ENCODE peak calls at places on chromosomes 3 and 15, in four cellular contexts. U is A549, E is transverse colon, D is sigmoid colon. M is an unnamed sample.

GRCh38 chr3:134013280-134013679 is 16.4 kb downstream of the SLCO2A1 start:
- DNase-seq in U (no peak), E (no peak), D (peak), M (no peak)

GRCh38 chr3:21901504-21901903 is 150.5 kb upstream of the ZNF385D start:
- DNase-seq in U (no peak), E (no peak), D (no peak), M (no peak)

GRCh38 chr3:27593173-27593572 is 109.0 kb upstream of the SLC4A7 start:
- DNase-seq in U (no peak), E (no peak), D (no peak), M (no peak)

GRCh38 chr15:57595011-57595866 is 3.5 kb downstream of the MYZAP start:
- DNase-seq in U (no peak), E (no peak), D (no peak), M (peak)

GRCh38 chr3:71078723-71079525 is 504.6 kb downstream of the FOXP1 start:
- DNase-seq in U (no peak), E (no peak), D (no peak), M (no peak)

GRCh38 chr3:134018850-134019249 is 10.9 kb downstream of the SLCO2A1 start:
- DNase-seq in U (no peak), E (no peak), D (no peak), M (no peak)

GRCh38 chr15:82174471-82174870 is 88.1 kb downstream of the EFL1 start:
- DNase-seq in U (no peak), E (no peak), D (no peak), M (no peak)

GRCh38 chr15:101664303-101664913 is 12.2 kb upstream of the TM2D3 start:
- DNase-seq in U (peak), E (no peak), D (no peak), M (no peak)

GRCh38 chr3:178382388-178383061 is 153.7 kb upstream of the KCNMB2 start:
- DNase-seq in U (no peak), E (no peak), D (no peak), M (no peak)

GRCh38 chr3:131731709-131732108 is 228.9 kb upstream of the MRPL3 start:
- DNase-seq in U (no peak), E (no peak), D (no peak), M (no peak)

GRCh38 chr3:135908225-135908624 is 57.3 kb upstream of the PPP2R3A start:
- DNase-seq in U (no peak), E (no peak), D (no peak), M (peak)

GRCh38 chr3:95148107-95148506 is 1085.2 kb downstream of the NSUN3 start:
- DNase-seq in U (no peak), E (no peak), D (no peak), M (no peak)
- TF ChIP-seq EP300 in U (no peak), E (no peak), D (no peak), M (no peak)

DNA sequence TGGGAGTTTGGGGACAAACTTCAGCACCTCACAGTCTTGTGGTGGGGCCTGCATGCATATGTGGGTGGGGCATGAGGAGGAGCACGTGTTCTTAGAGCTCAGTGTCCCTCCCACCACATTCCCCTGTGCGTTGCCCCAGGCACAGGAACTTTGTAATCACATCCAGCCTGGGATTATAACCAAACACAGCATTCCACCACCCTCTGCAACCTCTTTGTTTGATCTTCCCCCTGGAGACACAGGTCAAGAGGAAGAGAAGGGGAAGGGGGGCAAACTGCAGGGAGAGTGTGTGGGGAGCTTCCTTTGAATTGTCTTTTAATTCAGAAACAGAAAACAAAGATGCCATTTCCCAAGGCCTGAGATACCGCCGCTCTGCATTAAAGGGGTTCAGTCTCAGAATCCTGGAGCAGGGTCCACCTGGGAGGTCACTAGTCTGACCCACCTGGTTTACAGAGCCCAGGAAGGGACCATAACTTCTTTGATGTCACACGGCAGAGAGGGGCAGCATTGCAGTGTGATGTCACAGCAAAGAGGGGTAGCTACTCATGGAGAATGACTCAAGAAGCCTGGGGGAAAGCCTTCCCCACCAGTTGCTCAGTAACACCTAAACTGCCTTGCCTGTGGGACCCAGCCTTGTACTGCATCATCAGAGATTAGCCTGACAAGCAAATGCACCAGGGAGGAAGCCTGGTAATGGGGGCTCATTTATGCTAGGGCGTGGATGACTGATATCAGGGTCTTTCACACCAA is 106.3 kb upstream of the RNU6-1 start:
- DNase-seq in U (no peak), E (no peak), D (no peak), M (no peak)
- TF ChIP-seq EP300 in U (no peak), E (no peak), D (no peak), M (no peak)

GRCh38 chr3:146473726-146474125 is 4.4 kb upstream of the PLSCR2 start:
- DNase-seq in U (no peak), E (no peak), D (no peak), M (no peak)
- TF ChIP-seq EP300 in U (no peak), E (no peak), D (no peak), M (no peak)

DNA sequence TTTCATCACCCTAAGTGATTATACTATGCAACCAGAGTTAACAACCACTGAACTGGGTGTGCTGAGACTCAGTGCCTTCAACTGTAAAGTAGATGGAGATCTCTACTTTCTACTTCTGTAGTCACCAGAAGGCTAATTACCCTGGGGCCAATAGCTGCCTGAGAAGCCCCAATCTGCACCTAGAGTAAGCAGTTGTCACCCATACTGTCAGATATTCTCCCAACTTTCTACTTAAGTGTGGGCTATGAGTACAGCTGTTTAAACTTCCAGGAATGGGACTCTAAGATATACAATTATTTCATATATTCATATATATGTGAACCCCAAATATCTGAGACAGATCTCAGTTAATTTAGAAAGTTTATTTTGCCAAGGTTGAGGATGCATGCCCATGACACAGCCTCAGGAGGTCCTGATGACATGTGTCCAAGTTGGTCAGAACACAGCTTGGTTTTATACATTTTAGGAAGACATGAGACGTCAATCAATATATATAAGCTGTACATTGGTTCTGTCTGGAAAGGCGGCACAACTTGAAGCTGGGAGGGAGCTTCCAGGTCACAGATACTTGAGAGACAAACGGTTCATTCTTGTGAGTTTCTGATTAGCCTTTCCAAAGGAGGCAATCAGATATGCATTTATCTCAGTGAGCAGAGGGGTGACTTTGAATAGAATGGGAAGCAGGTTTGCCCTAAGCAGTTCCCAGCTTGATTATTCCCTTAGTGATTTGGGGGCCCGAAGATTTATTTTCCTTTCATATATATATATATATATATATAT is 41.9 kb downstream of the CCNL1 start:
- DNase-seq in U (no peak), E (no peak), D (no peak), M (no peak)
- TF ChIP-seq EP300 in U (no peak), E (no peak), D (no peak), M (no peak)

DNA sequence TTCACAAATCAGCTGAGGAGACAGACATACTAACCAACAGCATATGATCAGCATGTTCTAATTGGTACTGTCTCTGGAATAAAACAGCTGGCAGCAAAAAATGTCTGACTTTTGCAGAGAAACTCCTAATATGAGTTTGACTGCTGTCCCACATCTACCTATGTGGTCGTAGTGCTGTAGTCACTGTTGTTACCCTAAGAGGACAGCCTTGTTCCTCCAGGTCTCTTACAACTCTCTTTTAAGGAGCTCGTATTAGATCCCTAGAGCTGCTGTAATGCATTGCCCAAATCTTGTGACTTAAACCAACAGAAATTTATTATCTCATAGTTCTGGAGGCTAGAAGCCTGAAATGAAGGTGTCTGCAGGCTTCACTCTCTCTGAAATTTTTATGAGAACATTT is 92.1 kb downstream of the TGFBR2 start:
- DNase-seq in U (no peak), E (no peak), D (no peak), M (no peak)
- TF ChIP-seq EP300 in U (no peak), E (no peak), D (no peak), M (no peak)

DNA sequence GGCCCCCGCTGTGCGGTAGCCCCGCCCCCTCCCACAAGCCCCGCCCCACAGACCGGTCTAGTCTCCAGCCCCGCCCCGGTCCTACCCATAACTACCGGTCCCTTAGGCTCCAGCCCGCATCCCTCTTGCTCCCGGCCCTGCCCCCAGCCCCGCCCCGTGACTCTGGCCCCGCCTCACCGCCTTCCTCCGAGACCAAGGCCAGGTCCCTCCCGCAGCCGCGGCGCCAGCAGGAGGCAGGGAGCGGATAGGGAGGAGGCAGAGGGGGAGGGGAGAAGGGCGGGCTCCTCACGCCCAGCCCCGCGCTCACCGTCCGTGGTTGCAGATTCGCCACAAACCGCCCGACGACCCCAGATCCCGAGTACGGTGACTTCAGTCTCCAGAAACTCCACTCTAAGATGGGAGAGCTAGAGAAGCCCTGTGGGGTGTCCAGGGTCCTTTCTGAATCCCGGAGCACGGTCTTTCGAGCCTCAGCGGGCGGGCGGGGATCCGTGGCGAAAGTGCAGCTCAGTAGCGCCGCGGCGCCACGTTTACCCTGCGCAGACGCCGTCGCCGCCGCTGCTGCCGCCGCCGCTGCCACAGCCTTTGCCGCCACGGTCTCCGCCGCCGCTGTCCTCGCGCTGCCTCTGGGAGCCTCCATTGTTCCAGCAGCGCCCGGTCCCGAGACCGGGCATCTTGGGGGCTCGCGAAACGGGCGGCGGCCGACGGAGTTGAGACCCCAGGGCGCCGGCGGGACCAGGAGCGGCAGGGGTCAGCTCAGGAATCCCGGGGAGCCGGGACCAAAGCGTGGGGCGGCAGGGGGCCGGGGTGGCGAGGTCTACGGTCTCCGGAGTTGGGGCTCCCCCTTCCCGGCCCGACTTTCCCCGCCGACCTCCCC is at the start of gene BRPF1:
- DNase-seq in U (peak), E (peak), D (peak), M (peak)
- TF ChIP-seq EP300 in U (no peak), E (no peak), D (no peak), M (no peak)

GRCh38 chr15:85564686-85565085 is 184.3 kb downstream of the AKAP13 start:
- DNase-seq in U (no peak), E (no peak), D (no peak), M (no peak)
- TF ChIP-seq EP300 in U (no peak), E (no peak), D (no peak), M (no peak)

GRCh38 chr3:124832782-124833709 is 54.1 kb downstream of the ITGB5 start:
- DNase-seq in U (no peak), E (no peak), D (no peak), M (no peak)

GRCh38 chr3:124836448-124836847 is 50.7 kb downstream of the ITGB5 start:
- DNase-seq in U (no peak), E (no peak), D (no peak), M (no peak)

GRCh38 chr3:124833710-124834332 is 53.3 kb downstream of the ITGB5 start:
- DNase-seq in U (no peak), E (no peak), D (no peak), M (no peak)

GRCh38 chr3:124837065-124837464 is 50.1 kb downstream of the ITGB5 start:
- DNase-seq in U (no peak), E (peak), D (no peak), M (no peak)

GRCh38 chr3:124834723-124835718 is 52.1 kb downstream of the ITGB5 start:
- DNase-seq in U (peak), E (peak), D (peak), M (peak)
- TF ChIP-seq EP300 in U (peak), E (no peak), D (peak), M (no peak)